ENCODE peak calls at places on chromosomes 3 and 15, in seven cellular contexts. Z is CD8-positive, alpha-beta memory T cell; D is lower lobe of right lung; C is adrenal gland; L is spleen; F is ovary; G is tibial artery. Q is an unnamed sample. For H3K36me3, the result is how much of the 10 kb centered on the place peaks cover.

GRCh38 chr3:25830373-25831305 is 40.7 kb downstream of the OXSM start:
- DNase-seq in L (no peak), C (no peak), F (no peak), Z (no peak), G (no peak), D (no peak), Q (no peak)

GRCh38 chr15:80265021-80265420 is 13.0 kb upstream of the CTXND1 start:
- DNase-seq in L (no peak), G (no peak), Z (no peak), C (no peak), D (no peak), F (no peak), Q (no peak)

GRCh38 chr3:32867954-32868353 is 50.2 kb downstream of the TRIM71 start:
- DNase-seq in F (no peak), G (no peak), L (no peak), Z (no peak), D (no peak), C (no peak), Q (no peak)

GRCh38 chr15:90924375-90924774 is 8.0 kb downstream of the HDDC3 start:
- DNase-seq in G (no peak), L (no peak), D (no peak), Z (no peak), C (no peak), F (no peak), Q (no peak)

GRCh38 chr3:86869536-86869935 is 121.4 kb downstream of the VGLL3 start:
- DNase-seq in D (no peak), C (no peak), F (no peak), Z (no peak), L (no peak), G (no peak), Q (no peak)

GRCh38 chr3:9156604-9157003 is 92.8 kb downstream of the SRGAP3 start:
- DNase-seq in L (no peak), C (no peak), G (no peak), F (no peak), Z (no peak), D (no peak), Q (no peak)

GRCh38 chr15:35058534-35059054 is 26.5 kb downstream of the NANOGP8 start:
- DNase-seq in F (no peak), C (no peak), L (no peak), G (no peak), Z (no peak), D (no peak), Q (no peak)

GRCh38 chr3:5264093-5264610 is 76.6 kb downstream of the EDEM1 start:
- DNase-seq in D (no peak), F (no peak), G (no peak), Z (no peak), L (no peak), C (no peak), Q (no peak)

GRCh38 chr3:69565316-69565715 is 173.9 kb upstream of the MITF start:
- DNase-seq in L (no peak), Z (no peak), D (no peak), F (no peak), G (no peak), C (no peak), Q (no peak)

GRCh38 chr15:69663982-69664381 is 211.4 kb downstream of the RPLP1 start:
- DNase-seq in G (no peak), L (no peak), D (no peak), F (no peak), Z (no peak), C (no peak), Q (no peak)

GRCh38 chr15:67185621-67186225 is 68.7 kb downstream of the AAGAB start:
- DNase-seq in Z (no peak), D (no peak), L (no peak), G (peak), C (no peak), F (no peak), Q (peak)

GRCh38 chr3:2268779-2269178 is 170.1 kb downstream of the CNTN4 start:
- DNase-seq in G (no peak), F (no peak), Z (no peak), L (no peak), D (no peak), C (no peak), Q (no peak)

GRCh38 chr15:68335251-68335650 is 57.7 kb downstream of the FEM1B start:
- DNase-seq in D (no peak), Z (no peak), F (no peak), L (peak), G (peak), C (peak), Q (no peak)

GRCh38 chr3:183291511-183292031 is 38.5 kb downstream of the B3GNT5 start:
- DNase-seq in Z (no peak), C (no peak), G (no peak), L (no peak), D (no peak), F (no peak), Q (no peak)

GRCh38 chr3:159785276-159785675 is 203.4 kb upstream of the IL12A start:
- DNase-seq in L (no peak), G (no peak), C (no peak), D (no peak), F (no peak), Z (no peak), Q (no peak)

GRCh38 chr3:102225407-102226132 is 209.2 kb upstream of the ZPLD1 start:
- DNase-seq in F (no peak), C (no peak), L (no peak), D (no peak), Z (no peak), G (no peak), Q (no peak)

GRCh38 chr3:52088445-52089367 is 32.3 kb upstream of the DUSP7 start:
- DNase-seq in Z (no peak), F (no peak), G (peak), L (peak), D (peak), C (peak), Q (peak)

GRCh38 chr3:51777985-51778384 is 1.1 kb downstream of the IQCF6 start:
- DNase-seq in F (no peak), D (peak), C (peak), G (no peak), L (no peak), Z (no peak), Q (no peak)

GRCh38 chr3:43707998-43708397 is 17.3 kb downstream of the ABHD5 start:
- DNase-seq in L (no peak), Z (no peak), F (no peak), D (no peak), G (no peak), C (no peak), Q (no peak)

GRCh38 chr3:46038916-46039315 is 11.6 kb upstream of the XCR1 start:
- DNase-seq in L (no peak), D (no peak), F (no peak), C (no peak), G (no peak), Z (no peak), Q (no peak)

GRCh38 chr15:74410502-74410901 is 23.3 kb downstream of the SEMA7A start:
- DNase-seq in L (no peak), Z (no peak), D (no peak), G (no peak), F (no peak), C (no peak), Q (no peak)

GRCh38 chr15:66706225-66706732 is 4.2 kb downstream of the SMAD6 start:
- DNase-seq in G (no peak), Z (no peak), D (no peak), C (no peak), L (no peak), F (no peak), Q (no peak)

GRCh38 chr3:148790370-148790769 is 37.2 kb upstream of the CPB1 start:
- DNase-seq in C (no peak), L (no peak), D (no peak), Z (no peak), G (no peak), F (no peak), Q (no peak)

GRCh38 chr3:29701326-29701983 is 420.6 kb downstream of the RBMS3 start:
- DNase-seq in L (peak), C (no peak), Z (no peak), F (no peak), G (no peak), D (no peak), Q (no peak)

GRCh38 chr3:151816091-151816604 is 2.2 kb downstream of the AADAC start:
- DNase-seq in F (peak), L (no peak), D (no peak), G (no peak), Z (no peak), C (peak), Q (no peak)

GRCh38 chr3:102078864-102079808 is 229.8 kb downstream of the NFKBIZ start:
- DNase-seq in C (no peak), Z (no peak), D (peak), G (no peak), L (peak), F (no peak), Q (no peak)

GRCh38 chr15:77016321-77016695 is 21.4 kb downstream of the PSTPIP1 start:
- DNase-seq in F (no peak), C (no peak), Z (no peak), L (no peak), D (no peak), G (no peak), Q (no peak)

GRCh38 chr3:45736707-45737106 is 47.5 kb downstream of the SACM1L start:
- DNase-seq in D (no peak), L (no peak), G (no peak), C (no peak), Z (no peak), F (no peak), Q (no peak)

GRCh38 chr15:26615188-26615926 is 157.5 kb downstream of the GABRB3 start:
- DNase-seq in Z (no peak), L (no peak), C (no peak), G (no peak), F (no peak), D (no peak), Q (no peak)

GRCh38 chr15:61049934-61050333 is 179.2 kb downstream of the RORA start:
- DNase-seq in F (peak), G (no peak), L (no peak), Z (no peak), C (no peak), D (no peak), Q (no peak)

GRCh38 chr3:132555316-132556035 is 41.6 kb upstream of the ACKR4 start:
- DNase-seq in D (no peak), F (no peak), L (no peak), C (no peak), Z (no peak), G (no peak), Q (no peak)

GRCh38 chr15:45026646-45027045 is 3.7 kb downstream of the SORD start:
- DNase-seq in L (no peak), D (no peak), C (no peak), G (no peak), Z (no peak), F (no peak), Q (no peak)

GRCh38 chr15:70269991-70270751 is 172.5 kb upstream of the TLE3 start:
- DNase-seq in D (no peak), G (peak), C (peak), L (peak), Z (no peak), F (no peak), Q (no peak)

GRCh38 chr3:102074951-102075350 is 225.6 kb downstream of the NFKBIZ start:
- DNase-seq in L (no peak), C (no peak), D (no peak), F (no peak), Z (no peak), G (no peak), Q (no peak)

GRCh38 chr3:151864423-151865101 is 8.9 kb upstream of the SUCNR1 start:
- DNase-seq in Z (no peak), F (no peak), C (no peak), L (no peak), G (no peak), D (no peak), Q (no peak)

DNA sequence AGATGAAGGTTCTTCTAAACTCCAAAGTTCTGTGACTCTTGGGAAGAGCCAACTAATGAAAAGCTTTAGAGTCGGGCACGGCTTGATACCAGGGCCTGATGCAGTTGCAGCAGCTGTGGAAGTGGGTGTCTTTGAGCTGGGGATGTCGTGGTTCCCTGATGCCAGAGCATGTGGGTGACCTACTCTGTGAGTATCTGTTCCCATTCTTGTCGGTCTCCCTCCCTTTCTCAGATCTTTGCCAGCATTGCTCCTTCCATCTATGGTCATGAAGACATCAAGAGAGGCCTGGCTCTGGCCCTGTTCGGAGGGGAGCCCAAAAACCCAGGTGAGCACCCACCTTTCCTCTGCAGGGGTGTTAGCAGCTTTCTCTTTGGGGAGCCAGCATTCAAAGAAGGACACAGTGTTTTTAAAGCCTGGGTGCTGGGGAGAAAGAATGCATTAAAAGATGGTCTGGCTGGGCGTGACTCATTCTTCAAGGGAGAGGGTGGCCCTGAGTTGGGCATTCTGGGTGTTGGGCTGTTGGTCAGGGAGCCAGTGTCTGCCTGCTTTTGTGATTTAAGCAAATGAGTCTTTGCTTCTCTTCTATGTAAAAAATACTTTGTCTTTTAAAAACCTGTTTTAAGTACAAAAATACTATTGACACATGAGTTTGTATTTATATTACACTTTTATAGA is 13.2 kb upstream of the PODXL2 start:
- DNase-seq in C (peak), Z (no peak), D (no peak), G (no peak), F (no peak), L (no peak), Q (no peak)
- H3K36me3 ChIP-seq in C (under half), Z (under half), D (under half), G (under half), F (under half), L (half or more), Q (under half)

DNA sequence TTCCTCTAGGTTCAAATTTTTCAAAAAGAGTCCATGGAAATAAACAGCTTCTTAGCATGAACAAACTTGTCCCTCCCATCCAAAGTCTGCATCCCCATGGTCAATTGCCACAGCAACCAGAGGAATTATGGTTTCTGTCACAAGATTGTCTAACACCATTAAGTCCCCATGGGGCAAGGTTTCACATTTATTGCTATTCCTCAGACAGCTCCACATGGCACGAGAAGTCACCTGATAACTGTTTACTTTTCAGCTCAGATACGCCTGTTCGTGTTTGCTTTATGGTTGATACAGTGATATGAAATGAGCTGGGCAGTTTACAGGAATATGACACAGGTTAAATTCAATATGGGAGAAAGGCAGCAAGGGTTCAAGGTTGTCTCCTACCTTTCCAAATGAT is 37.9 kb upstream of the MUC13 start:
- DNase-seq in D (no peak), Z (no peak), G (no peak), C (no peak), L (no peak), F (no peak), Q (no peak)
- H3K36me3 ChIP-seq in D (half or more), Z (under half), G (under half), C (under half), L (half or more), F (under half), Q (half or more)

GRCh38 chr3:118683636-118684035 is 351.0 kb downstream of the IGSF11 start:
- DNase-seq in F (no peak), L (no peak), D (no peak), G (no peak), C (no peak), Z (no peak), Q (no peak)
- H3K36me3 ChIP-seq in F (under half), L (under half), D (under half), G (under half), C (under half), Z (under half), Q (under half)

GRCh38 chr3:12921736-12922135 is 80.4 kb upstream of the RPL32 start:
- DNase-seq in L (no peak), C (no peak), F (no peak), D (no peak), Z (no peak), G (no peak), Q (no peak)

GRCh38 chr3:12922881-12923431 is 81.6 kb upstream of the RPL32 start:
- DNase-seq in L (no peak), C (no peak), G (no peak), D (no peak), Z (no peak), F (no peak), Q (no peak)

GRCh38 chr3:12919205-12919604 is 77.8 kb upstream of the RPL32 start:
- DNase-seq in D (no peak), F (no peak), C (no peak), G (no peak), Z (no peak), L (no peak), Q (no peak)

GRCh38 chr3:12922299-12922698 is 80.9 kb upstream of the RPL32 start:
- DNase-seq in Z (no peak), C (no peak), G (no peak), D (no peak), L (no peak), F (no peak), Q (no peak)

GRCh38 chr3:12920967-12921366 is 79.6 kb upstream of the RPL32 start:
- DNase-seq in Z (no peak), D (no peak), L (no peak), G (no peak), F (no peak), C (no peak), Q (no peak)
- H3K36me3 ChIP-seq in Z (half or more), D (half or more), L (half or more), G (half or more), F (under half), C (under half), Q (half or more)

GRCh38 chr3:48629894-48630293 is 5.4 kb downstream of the SLC26A6 start:
- DNase-seq in D (no peak), F (no peak), L (no peak), G (no peak), Z (no peak), C (no peak), Q (no peak)
- H3K36me3 ChIP-seq in D (half or more), F (under half), L (half or more), G (half or more), Z (under half), C (under half), Q (under half)

GRCh38 chr3:196335469-196335868 is 2.7 kb downstream of the TM4SF19 start:
- DNase-seq in F (no peak), D (no peak), Z (no peak), G (no peak), L (no peak), C (no peak), Q (no peak)
- H3K36me3 ChIP-seq in F (under half), D (under half), Z (under half), G (under half), L (under half), C (under half), Q (under half)

DNA sequence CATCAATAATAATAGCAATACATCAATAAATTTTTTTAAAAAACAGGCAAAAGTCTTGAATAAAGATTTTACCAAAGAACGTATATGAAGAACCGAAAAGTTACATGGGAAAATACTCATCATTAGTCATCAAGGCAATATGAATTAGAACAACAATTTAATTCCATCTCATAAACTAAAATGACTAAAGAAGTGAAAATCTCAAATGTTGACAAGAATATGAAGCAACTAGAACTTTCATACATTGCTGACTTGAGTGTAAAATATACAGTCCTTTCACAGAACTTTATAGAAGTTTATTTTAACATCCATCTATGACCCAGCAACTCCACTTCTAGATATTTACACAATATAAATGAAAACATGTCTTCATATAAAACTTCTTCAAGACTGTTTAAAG is 35.3 kb upstream of the ABHD10 start:
- DNase-seq in F (no peak), Z (no peak), G (no peak), C (no peak), D (no peak), L (no peak), Q (no peak)
- H3K36me3 ChIP-seq in F (under half), Z (under half), G (half or more), C (under half), D (half or more), L (under half), Q (under half)

GRCh38 chr15:75656813-75657212 is 9.1 kb downstream of the SNX33 start:
- DNase-seq in G (no peak), L (no peak), D (no peak), C (no peak), Z (no peak), F (no peak), Q (no peak)

GRCh38 chr15:75661041-75661778 is 13.5 kb downstream of the SNX33 start:
- DNase-seq in Z (no peak), D (peak), G (peak), C (peak), F (peak), L (peak), Q (peak)

GRCh38 chr15:75659928-75660645 is 12.4 kb downstream of the SNX33 start:
- DNase-seq in Z (no peak), D (no peak), L (no peak), G (no peak), F (no peak), C (no peak), Q (no peak)

GRCh38 chr15:75661779-75662140 is 14.0 kb downstream of the SNX33 start:
- DNase-seq in D (no peak), C (no peak), G (no peak), F (no peak), L (no peak), Z (no peak), Q (no peak)

GRCh38 chr15:75659141-75659771 is 11.5 kb downstream of the SNX33 start:
- DNase-seq in L (no peak), G (no peak), Z (no peak), F (no peak), D (no peak), C (no peak), Q (no peak)
- H3K36me3 ChIP-seq in L (under half), G (under half), Z (under half), F (under half), D (half or more), C (under half), Q (under half)

Q was measured in right atrium auricular region.